ENCODE peak calls at places on chromosomes 3 and 15, in five cellular contexts. U is mesothelial cell of epicardium, R is activated T-cell treated with anti-CD3 and anti-CD28 coated beads for 48 hours, E is activated gamma-delta T cell treated with Interleukin-2 at 50 U/mL for 16 hours, T is COR-L47. W is an unnamed sample.

GRCh38 chr15:101694261-101694660 is 30.0 kb downstream of the TARS3 start:
- DNase-seq in U (no peak), R (no peak), E (no peak), T (no peak), W (no peak)

GRCh38 chr3:52481819-52482521 is 13.2 kb upstream of the STAB1 start:
- DNase-seq in U (no peak), R (no peak), E (no peak), T (no peak), W (peak)

GRCh38 chr3:151315136-151315535 is 1.5 kb downstream of the GPR87 start:
- DNase-seq in U (no peak), R (no peak), E (no peak), T (no peak), W (no peak)

GRCh38 chr15:73254598-73254997 is 114.2 kb downstream of the HCN4 start:
- DNase-seq in U (no peak), R (no peak), E (no peak), T (no peak), W (no peak)

GRCh38 chr3:50333744-50334328 is 5.8 kb upstream of the TUSC2 start:
- DNase-seq in U (no peak), R (no peak), E (no peak), T (no peak), W (peak)

GRCh38 chr3:140629351-140630137 is 48.3 kb upstream of the TRIM42 start:
- DNase-seq in U (no peak), R (no peak), E (no peak), T (no peak), W (peak)

GRCh38 chr3:94349310-94349848 is 286.5 kb downstream of the NSUN3 start:
- DNase-seq in U (no peak), R (no peak), E (no peak), T (no peak), W (no peak)

GRCh38 chr15:93179072-93179471 is 90.1 kb upstream of the RGMA start:
- DNase-seq in U (no peak), R (no peak), E (no peak), T (no peak), W (no peak)

GRCh38 chr15:68885070-68885469 is 45.3 kb upstream of the SPESP1 start:
- DNase-seq in U (peak), R (no peak), E (no peak), T (no peak), W (no peak)

W was measured in dermis blood vessel endothelial cell.